ENCODE peak calls at places on chromosomes 5 and 9, in five cellular contexts. One of them, this sample, is unnamed.

GRCh38 chr5:35024911-35025510 is 22.7 kb downstream of the AGXT2 start:
- DNase-seq in progenitor cell of endocrine pancreas: no peak
- DNase-seq in Right ventricle myocardium inferior: no peak
- DNase-seq in GM13976: no peak
- DNase-seq in fibroblast of the aortic adventitia: no peak
- DNase-seq in this sample: no peak

GRCh38 chr9:137067860-137068538 is 2.4 kb downstream of the SAPCD2 start:
- DNase-seq in GM13976: peak
- DNase-seq in Right ventricle myocardium inferior: peak
- DNase-seq in progenitor cell of endocrine pancreas: peak
- DNase-seq in fibroblast of the aortic adventitia: peak
- DNase-seq in this sample: peak

GRCh38 chr5:53645581-53645980 is 85.1 kb downstream of the NDUFS4 start:
- DNase-seq in Right ventricle myocardium inferior: no peak
- DNase-seq in progenitor cell of endocrine pancreas: no peak
- DNase-seq in GM13976: no peak
- DNase-seq in fibroblast of the aortic adventitia: no peak
- DNase-seq in this sample: no peak

GRCh38 chr5:6162175-6162574 is 216.2 kb downstream of the MED10 start:
- DNase-seq in fibroblast of the aortic adventitia: peak
- DNase-seq in GM13976: no peak
- DNase-seq in progenitor cell of endocrine pancreas: no peak
- DNase-seq in Right ventricle myocardium inferior: no peak
- DNase-seq in this sample: no peak

GRCh38 chr5:33319841-33320240 is 120.9 kb upstream of the TARS1 start:
- DNase-seq in GM13976: no peak
- DNase-seq in progenitor cell of endocrine pancreas: no peak
- DNase-seq in Right ventricle myocardium inferior: no peak
- DNase-seq in fibroblast of the aortic adventitia: peak
- DNase-seq in this sample: no peak

GRCh38 chr9:134375430-134376385 is 49.5 kb downstream of the RXRA start:
- DNase-seq in Right ventricle myocardium inferior: peak
- DNase-seq in fibroblast of the aortic adventitia: peak
- DNase-seq in progenitor cell of endocrine pancreas: no peak
- DNase-seq in GM13976: no peak
- DNase-seq in this sample: no peak

GRCh38 chr5:150068472-150068871 is 17.9 kb downstream of the CSF1R start:
- DNase-seq in Right ventricle myocardium inferior: no peak
- DNase-seq in fibroblast of the aortic adventitia: no peak
- DNase-seq in GM13976: no peak
- DNase-seq in progenitor cell of endocrine pancreas: no peak
- DNase-seq in this sample: no peak

GRCh38 chr9:19116391-19116790 is 10.9 kb downstream of the PLIN2 start:
- DNase-seq in GM13976: no peak
- DNase-seq in fibroblast of the aortic adventitia: peak
- DNase-seq in progenitor cell of endocrine pancreas: no peak
- DNase-seq in Right ventricle myocardium inferior: peak
- DNase-seq in this sample: no peak

GRCh38 chr5:43412151-43412550 is at the start of gene CCL28:
- DNase-seq in GM13976: no peak
- DNase-seq in progenitor cell of endocrine pancreas: no peak
- DNase-seq in Right ventricle myocardium inferior: no peak
- DNase-seq in fibroblast of the aortic adventitia: no peak
- DNase-seq in this sample: no peak

GRCh38 chr5:74685979-74686631 is 1.1 kb downstream of the HEXB start:
- DNase-seq in progenitor cell of endocrine pancreas: no peak
- DNase-seq in GM13976: peak
- DNase-seq in Right ventricle myocardium inferior: no peak
- DNase-seq in fibroblast of the aortic adventitia: peak
- DNase-seq in this sample: no peak

GRCh38 chr5:100854594-100854993 is 48.5 kb downstream of the ST8SIA4 start:
- DNase-seq in Right ventricle myocardium inferior: no peak
- DNase-seq in progenitor cell of endocrine pancreas: no peak
- DNase-seq in GM13976: no peak
- DNase-seq in fibroblast of the aortic adventitia: no peak
- DNase-seq in this sample: no peak

GRCh38 chr9:109499061-109499630 is 1.0 kb upstream of the PTPN3 start:
- DNase-seq in progenitor cell of endocrine pancreas: no peak
- DNase-seq in fibroblast of the aortic adventitia: no peak
- DNase-seq in GM13976: no peak
- DNase-seq in Right ventricle myocardium inferior: no peak
- DNase-seq in this sample: no peak